ENCODE peak calls at places on chromosomes 12 and 14, in eight cellular contexts. Y is ovary, P is kidney epithelial cell, S is type B pancreatic cell, W is fibroblast of lung, T is fibroblast of pulmonary artery, M is GM13977, R is progenitor cell of endocrine pancreas. F is an unnamed sample.

GRCh38 chr14:104349950-104350349 is 211.6 kb downstream of the KIF26A start:
- DNase-seq in M (no peak), W (no peak), R (no peak), T (no peak), Y (peak), S (no peak), P (no peak), F (no peak)

GRCh38 chr14:39673141-39674133 is 241.2 kb upstream of the FBXO33 start:
- DNase-seq in P (no peak), S (no peak), M (no peak), T (peak), R (no peak), Y (no peak), W (no peak), F (no peak)

GRCh38 chr12:18158774-18159557 is 69.0 kb upstream of the RERGL start:
- DNase-seq in W (peak), M (peak), S (no peak), P (no peak), T (peak), Y (no peak), R (no peak), F (peak)

GRCh38 chr14:52313493-52313881 is 625 bp upstream of the PTGER2 start:
- DNase-seq in W (peak), M (no peak), T (peak), Y (no peak), P (no peak), S (no peak), R (no peak), F (no peak)

GRCh38 chr14:90290612-90291011 is 34.3 kb downstream of the PSMC1 start:
- DNase-seq in R (no peak), M (no peak), S (no peak), T (no peak), P (no peak), Y (no peak), W (no peak), F (no peak)

GRCh38 chr12:80413462-80413861 is 30.6 kb upstream of the PTPRQ start:
- DNase-seq in M (no peak), T (no peak), S (no peak), P (no peak), W (no peak), R (no peak), Y (no peak), F (no peak)

GRCh38 chr12:92897844-92898243 is 31.3 kb downstream of the EEA1 start:
- DNase-seq in Y (no peak), T (no peak), W (no peak), P (no peak), M (no peak), S (no peak), R (no peak), F (no peak)

GRCh38 chr14:41605550-41606248 is 977 bp upstream of the LRFN5 start:
- DNase-seq in M (peak), S (peak), Y (peak), T (peak), P (no peak), R (peak), W (peak), F (no peak)

GRCh38 chr14:21913759-21914158 is 240.1 kb upstream of the OR4E1 start:
- DNase-seq in S (no peak), T (peak), P (no peak), M (peak), R (peak), Y (no peak), W (peak), F (peak)

GRCh38 chr12:128820723-128821432 is 2.9 kb downstream of the SLC15A4 start:
- DNase-seq in P (no peak), Y (no peak), R (no peak), M (peak), T (no peak), W (no peak), S (no peak), F (peak)

GRCh38 chr14:71355324-71356201 is 448.3 kb downstream of the PCNX1 start:
- DNase-seq in M (no peak), S (no peak), W (peak), Y (peak), R (no peak), P (no peak), T (peak), F (peak)

GRCh38 chr12:132601171-132601883 is 9.1 kb downstream of the LRCOL1 start:
- DNase-seq in T (no peak), S (no peak), Y (peak), P (no peak), W (no peak), M (no peak), R (no peak), F (no peak)

GRCh38 chr12:132602578-132603239 is 7.7 kb downstream of the LRCOL1 start:
- DNase-seq in T (no peak), W (no peak), Y (peak), S (no peak), M (no peak), R (no peak), P (no peak), F (no peak)

GRCh38 chr12:132597333-132598283 is 12.8 kb downstream of the LRCOL1 start:
- DNase-seq in W (peak), S (no peak), T (peak), Y (peak), P (no peak), R (no peak), M (no peak), F (peak)

GRCh38 chr12:132603240-132604107 is 6.9 kb downstream of the LRCOL1 start:
- DNase-seq in T (no peak), M (no peak), S (no peak), R (no peak), P (no peak), Y (no peak), W (no peak), F (no peak)

DNA sequence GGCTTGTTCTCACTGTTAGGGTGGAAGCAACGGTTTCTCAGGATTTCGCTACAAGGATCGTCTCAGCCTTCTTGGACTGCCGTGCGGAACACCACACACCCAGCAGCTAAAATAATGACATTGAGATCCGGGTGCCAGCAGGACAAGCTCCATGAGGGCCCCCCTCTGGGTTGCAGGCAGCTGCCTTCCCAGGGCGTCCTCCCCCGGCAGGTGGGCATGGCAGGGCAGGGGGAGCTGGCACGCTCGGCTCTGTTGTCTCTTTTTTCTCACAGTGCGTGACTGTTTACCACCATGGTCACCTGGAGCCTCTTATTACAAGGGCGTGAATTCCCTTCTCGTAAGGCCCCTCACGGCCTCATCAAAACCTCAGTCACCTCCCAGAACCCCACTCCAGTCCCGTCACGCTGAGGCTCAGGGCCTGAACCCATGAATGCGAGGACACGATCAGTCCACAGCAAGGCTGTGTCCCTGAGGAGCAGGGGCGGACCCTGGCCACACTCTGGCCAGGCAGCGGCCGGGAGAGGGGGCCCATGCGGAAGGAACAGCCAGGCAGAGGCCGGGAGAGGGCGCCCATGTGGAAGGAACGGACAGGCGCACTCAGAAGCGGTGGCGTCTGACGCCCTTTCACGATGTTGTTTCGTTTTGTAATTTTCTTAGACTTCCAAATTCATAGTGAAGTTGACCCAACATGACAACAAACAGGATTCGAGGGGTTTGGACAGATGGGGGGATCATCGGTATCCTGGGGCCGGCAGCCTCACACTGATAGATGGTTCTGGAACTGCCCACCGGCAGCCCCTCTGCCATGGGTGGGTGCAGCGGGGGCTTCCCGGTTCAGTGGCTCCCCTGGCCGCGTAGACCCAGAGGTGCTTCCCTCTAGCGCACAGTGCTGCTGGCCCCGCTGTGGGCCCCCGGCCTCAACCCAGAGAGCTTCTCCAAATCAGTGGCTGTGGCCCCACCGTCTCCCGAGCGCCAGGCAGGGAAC is 10.0 kb downstream of the LRCOL1 start:
- DNase-seq in P (no peak), M (peak), R (peak), T (peak), Y (peak), W (peak), S (no peak), F (peak)
- TF ChIP-seq CTCF in P (peak), M (peak), R (peak), T (peak), Y (peak), W (peak), S (peak), F (peak)

GRCh38 chr14:56423591-56423991 is 156.0 kb upstream of the TMEM260 start:
- DNase-seq in R (no peak), S (no peak), P (no peak), M (no peak), W (peak), T (peak), Y (no peak), F (no peak)

GRCh38 chr14:56417173-56417572 is 162.4 kb upstream of the TMEM260 start:
- DNase-seq in P (no peak), W (no peak), Y (no peak), R (no peak), M (no peak), S (no peak), T (no peak), F (no peak)

GRCh38 chr14:56422703-56423213 is 156.8 kb upstream of the TMEM260 start:
- DNase-seq in P (peak), R (no peak), S (no peak), Y (peak), T (peak), W (peak), M (peak), F (peak)
- TF ChIP-seq CTCF in P (peak), R (peak), S (peak), Y (peak), T (peak), W (peak), M (peak), F (peak)

GRCh38 chr12:49231881-49232650 is 32.8 kb upstream of the TUBA1C start:
- DNase-seq in R (no peak), M (no peak), P (no peak), Y (no peak), S (no peak), W (no peak), T (no peak), F (no peak)

GRCh38 chr12:49230176-49230575 is 34.7 kb upstream of the TUBA1C start:
- DNase-seq in M (no peak), R (no peak), T (no peak), W (no peak), Y (no peak), P (no peak), S (no peak), F (no peak)

GRCh38 chr12:49233842-49234526 is 30.9 kb upstream of the TUBA1C start:
- DNase-seq in R (no peak), Y (peak), S (no peak), P (no peak), T (no peak), M (peak), W (no peak), F (peak)

GRCh38 chr12:49230810-49231209 is 34.1 kb upstream of the TUBA1C start:
- DNase-seq in T (no peak), P (no peak), W (no peak), R (no peak), M (no peak), Y (no peak), S (no peak), F (no peak)

GRCh38 chr12:49232940-49233841 is 31.7 kb upstream of the TUBA1C start:
- DNase-seq in M (no peak), T (peak), R (peak), Y (peak), W (peak), S (peak), P (no peak), F (no peak)
- TF ChIP-seq CTCF in M (no peak), T (peak), R (no peak), Y (peak), W (no peak), S (no peak), P (no peak), F (no peak)

GRCh38 chr12:2273288-2273687 is 220.5 kb downstream of the CACNA1C start:
- DNase-seq in W (peak), S (no peak), P (no peak), T (no peak), R (no peak), Y (no peak), M (no peak), F (no peak)
- TF ChIP-seq CTCF in W (peak), S (no peak), P (no peak), T (no peak), R (no peak), Y (no peak), M (no peak), F (no peak)

F was measured in GM12865.